ENCODE peak calls at places on chromosomes 6 and 20, in six cellular contexts. L is PC-3, F is hepatocyte, A is heart left ventricle, H is lower lobe of right lung, R is foreskin fibroblast. M is an unnamed sample.
A peak's percentile ranks its signal among the peaks of the same experiment; 100 is the strongest.

GRCh38 chr6:3561745-3562144 is 104.9 kb upstream of the SLC22A23 start:
- DNase-seq in R (peak; percentile 39), A (no peak), H (no peak), F (peak; percentile 30), L (no peak), M (peak; percentile 42)

GRCh38 chr6:159939591-159940016 is 29.3 kb upstream of the IGF2R start:
- DNase-seq in F (no peak), H (no peak), R (no peak), L (no peak), A (peak; percentile 54), M (peak; percentile 76)

GRCh38 chr6:32995448-32995847 is 13.9 kb downstream of the HLA-DOA start:
- DNase-seq in R (no peak), L (no peak), H (no peak), F (no peak), A (no peak), M (no peak)

GRCh38 chr20:62828551-62829230 is 11.8 kb downstream of the COL9A3 start:
- DNase-seq in L (no peak), A (peak; percentile 16), H (no peak), F (no peak), R (no peak), M (no peak)

GRCh38 chr6:78947529-78947928 is 80.2 kb downstream of the IRAK1BP1 start:
- DNase-seq in F (no peak), R (no peak), L (peak; percentile 6), A (no peak), H (no peak), M (peak; percentile 25)

GRCh38 chr6:132813173-132813856 is 1.1 kb upstream of the RPS12 start:
- DNase-seq in H (peak; percentile 70), F (peak; percentile 48), L (peak; percentile 34), A (peak; percentile 39), R (peak; percentile 77), M (peak; percentile 42)

GRCh38 chr6:7050099-7050498 is 57.7 kb upstream of the RREB1 start:
- DNase-seq in L (no peak), A (no peak), H (no peak), F (no peak), R (no peak), M (no peak)

GRCh38 chr20:24643731-24644130 is 174.3 kb downstream of the SYNDIG1 start:
- DNase-seq in A (no peak), L (no peak), R (peak; percentile 73), H (no peak), F (no peak), M (no peak)

GRCh38 chr20:33411136-33411690 is 9.9 kb upstream of the CDK5RAP1 start:
- DNase-seq in A (no peak), F (no peak), L (no peak), R (no peak), H (no peak), M (no peak)

GRCh38 chr6:33407132-33407718 is 3.6 kb upstream of the PHF1 start:
- DNase-seq in H (no peak), R (peak; percentile 77), F (no peak), A (no peak), L (peak; percentile 48), M (peak; percentile 80)

GRCh38 chr20:50848846-50849673 is 54.2 kb downstream of the BCAS4 start:
- DNase-seq in F (no peak), H (no peak), L (no peak), R (peak; percentile 34), A (no peak), M (no peak)

GRCh38 chr6:166573456-166574216 is 12.8 kb downstream of the RAMACL start:
- DNase-seq in F (no peak), L (no peak), H (no peak), A (no peak), R (no peak), M (no peak)

GRCh38 chr6:105646391-105646867 is 243.5 kb upstream of the PREP start:
- DNase-seq in A (no peak), R (peak; percentile 29), H (no peak), F (no peak), L (peak; percentile 41), M (no peak)

GRCh38 chr6:164523060-164523459 is 786.3 kb downstream of the C6orf118 start:
- DNase-seq in H (no peak), R (no peak), L (no peak), F (no peak), A (no peak), M (no peak)

DNA sequence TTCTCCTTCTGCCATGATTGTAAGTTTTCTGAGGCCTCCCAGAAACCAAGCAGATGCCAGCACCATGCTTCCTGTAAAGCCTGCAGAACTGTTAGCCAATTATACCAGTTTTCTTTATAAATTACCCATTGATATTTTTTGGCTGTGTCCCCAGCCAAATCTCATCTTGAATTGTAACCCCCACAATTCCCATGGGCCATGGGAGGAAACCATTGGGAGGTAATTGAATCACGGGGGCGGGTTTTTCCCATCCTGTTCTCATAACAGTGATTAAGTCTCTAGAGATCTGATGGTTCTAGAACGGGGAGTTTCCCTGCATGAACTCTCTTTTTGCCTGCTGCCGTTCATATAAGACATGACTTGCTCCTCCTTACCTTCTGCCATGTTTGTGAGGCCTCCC is 788.5 kb downstream of the C6orf118 start:
- DNase-seq in H (no peak), R (no peak), L (no peak), A (no peak), F (no peak), M (no peak)
- H3K4me3 ChIP-seq in H (no peak overlapping the region), R (no peak overlapping the region), L (no peak overlapping the region), A (no peak overlapping the region), F (no peak overlapping the region), M (no peak overlapping the region)

GRCh38 chr6:97917369-97917768 is 634.4 kb upstream of the MMS22L start:
- DNase-seq in F (no peak), H (no peak), R (no peak), L (no peak), A (no peak), M (no peak)
- TF ChIP-seq CTCF in F (no peak), H (no peak), R (no peak), L (no peak), A (no peak), M (no peak)

GRCh38 chr6:40586800-40587201 is 363 bp downstream of the LRFN2 start:
- DNase-seq in H (no peak), F (no peak), L (no peak), A (no peak), R (no peak), M (no peak)

GRCh38 chr6:40588480-40588879 is 1.3 kb upstream of the LRFN2 start:
- DNase-seq in F (no peak), A (no peak), R (no peak), H (no peak), L (no peak), M (no peak)

GRCh38 chr6:40587240-40588069 is at the start of gene LRFN2:
- DNase-seq in L (peak; percentile 63), F (peak; percentile 90), A (peak; percentile 58), H (peak; percentile 79), R (peak; percentile 87), M (peak; percentile 67)

GRCh38 chr6:40586369-40586768 is 795 bp downstream of the LRFN2 start:
- DNase-seq in A (no peak), F (no peak), H (no peak), L (no peak), R (peak; percentile 4), M (no peak)

GRCh38 chr6:40588070-40588384 is 863 bp upstream of the LRFN2 start:
- DNase-seq in H (no peak), L (no peak), F (no peak), R (no peak), A (no peak), M (no peak)
- H3K4me3 ChIP-seq in H (peak overlapping the region; percentile 50), L (no peak overlapping the region), F (no peak overlapping the region), R (no peak overlapping the region), A (no peak overlapping the region), M (no peak overlapping the region)

GRCh38 chr20:9374480-9374879 is 139.9 kb upstream of the LAMP5 start:
- DNase-seq in H (no peak), L (no peak), A (no peak), F (no peak), R (no peak), M (peak; percentile 5)
- TF ChIP-seq CTCF in H (no peak), L (no peak), A (no peak), F (no peak), R (no peak), M (no peak)

GRCh38 chr6:119463081-119463626 is 113.6 kb upstream of the MAN1A1 start:
- DNase-seq in A (no peak), F (no peak), L (no peak), H (no peak), R (no peak), M (no peak)

GRCh38 chr6:119454694-119455093 is 105.1 kb upstream of the MAN1A1 start:
- DNase-seq in A (no peak), L (no peak), R (peak; percentile 18), F (no peak), H (no peak), M (peak; percentile 30)

GRCh38 chr6:119461187-119461586 is 111.6 kb upstream of the MAN1A1 start:
- DNase-seq in R (no peak), L (no peak), F (no peak), H (no peak), A (no peak), M (no peak)

GRCh38 chr6:119459207-119459974 is 109.8 kb upstream of the MAN1A1 start:
- DNase-seq in A (no peak), H (no peak), R (no peak), L (no peak), F (no peak), M (no peak)
- H3K4me3 ChIP-seq in A (no peak overlapping the region), H (no peak overlapping the region), R (no peak overlapping the region), L (no peak overlapping the region), F (no peak overlapping the region), M (no peak overlapping the region)

GRCh38 chr6:158565482-158566040 is 5.7 kb downstream of the TMEM181 start:
- DNase-seq in A (no peak), L (no peak), R (no peak), F (no peak), H (no peak), M (no peak)
- TF ChIP-seq CTCF in A (no peak), L (peak; percentile 12), R (no peak), F (no peak), H (no peak), M (peak; percentile 5)